ENCODE peak calls at places on chromosomes 13 and 19, in ten cellular contexts. D is neural progenitor cell, E is heart right ventricle, K is transverse colon, X is left lung, A is fibroblast of lung, P is AG04450, J is psoas muscle, O is IMR-90, W is uterus. T is an unnamed sample.
A peak's percentile ranks its signal among the peaks of the same experiment; 100 is the strongest.

GRCh38 chr19:12899891-12900518 is 9.0 kb downstream of the GCDH start:
- DNase-seq in A (no peak), O (no peak), D (no peak), K (peak; percentile 51), X (no peak), W (no peak), P (no peak), E (no peak), J (no peak), T (no peak)

GRCh38 chr13:26679945-26680516 is 80.6 kb downstream of the GPR12 start:
- DNase-seq in J (no peak), D (peak; percentile 77), E (no peak), O (peak; percentile 54), A (peak; percentile 12), W (no peak), P (no peak), X (no peak), K (no peak), T (no peak)

GRCh38 chr13:64925284-64925683 is 2304.9 kb downstream of the PCDH9 start:
- DNase-seq in K (no peak), W (no peak), E (no peak), A (peak; percentile 10), D (peak; percentile 55), O (peak; percentile 19), X (no peak), J (no peak), P (no peak), T (no peak)

GRCh38 chr13:73778242-73778864 is 355.9 kb downstream of the KLF12 start:
- DNase-seq in P (no peak), E (no peak), W (no peak), J (no peak), O (no peak), X (peak; percentile 34), A (no peak), D (no peak), K (no peak), T (no peak)

GRCh38 chr13:46572758-46573384 is 19.9 kb downstream of the LRCH1 start:
- DNase-seq in K (no peak), O (no peak), X (no peak), P (no peak), E (no peak), W (no peak), J (no peak), A (no peak), D (no peak), T (no peak)

GRCh38 chr13:32976046-32976781 is 40.0 kb upstream of the KL start:
- DNase-seq in W (no peak), A (no peak), D (no peak), P (no peak), O (no peak), J (no peak), E (no peak), X (no peak), K (no peak), T (no peak)

GRCh38 chr13:72536668-72537399 is 190.6 kb downstream of the MZT1 start:
- DNase-seq in A (peak; percentile 28), E (peak; percentile 4), D (no peak), K (peak; percentile 15), O (no peak), J (no peak), P (no peak), W (no peak), X (no peak), T (no peak)

GRCh38 chr19:28556371-28556770 is 656.6 kb downstream of the UQCRFS1 start:
- DNase-seq in P (no peak), J (no peak), O (no peak), X (no peak), D (no peak), E (no peak), A (no peak), W (no peak), K (no peak), T (no peak)

GRCh38 chr13:114259374-114259773 is 22.0 kb upstream of the UPF3A start:
- DNase-seq in D (no peak), O (no peak), K (no peak), J (no peak), A (no peak), W (no peak), E (no peak), X (no peak), P (no peak), T (no peak)

GRCh38 chr13:114256547-114256946 is 21.9 kb downstream of the CDC16 start:
- DNase-seq in D (no peak), E (no peak), O (no peak), K (no peak), W (no peak), J (no peak), X (no peak), P (no peak), A (no peak), T (no peak)

GRCh38 chr13:114259974-114260373 is 21.4 kb upstream of the UPF3A start:
- DNase-seq in D (no peak), X (no peak), J (no peak), P (no peak), K (peak; percentile 22), E (no peak), W (no peak), O (no peak), A (no peak), T (no peak)

GRCh38 chr13:114258589-114258988 is 22.8 kb upstream of the UPF3A start:
- DNase-seq in K (peak; percentile 28), X (no peak), W (no peak), A (no peak), O (no peak), P (no peak), E (no peak), J (no peak), D (no peak), T (no peak)

GRCh38 chr13:114257014-114257413 is 22.3 kb downstream of the CDC16 start:
- DNase-seq in P (no peak), J (no peak), E (no peak), A (no peak), W (no peak), K (no peak), O (no peak), D (no peak), X (no peak), T (no peak)
- H3K4me3 ChIP-seq in P (no peak overlapping the region), J (no peak overlapping the region), E (no peak overlapping the region), A (no peak overlapping the region), W (no peak overlapping the region), K (no peak overlapping the region), O (no peak overlapping the region), D (no peak overlapping the region), X (no peak overlapping the region), T (no peak overlapping the region)

GRCh38 chr19:8310342-8311055 is 2.3 kb upstream of the CD320 start:
- DNase-seq in E (peak; percentile 2), O (no peak), W (peak; percentile 4), K (peak; percentile 7), X (peak; percentile 18), D (no peak), A (no peak), J (peak; percentile 4), P (no peak), T (no peak)
- H3K27ac ChIP-seq in E (no peak overlapping the region), O (no peak overlapping the region), W (no peak overlapping the region), K (no peak overlapping the region), X (peak overlapping the region; percentile 45), D (no peak overlapping the region), A (no peak overlapping the region), J (peak overlapping the region; percentile 30), P (no peak overlapping the region), T (no peak overlapping the region)

GRCh38 chr19:49017041-49017665 is at the start of gene LHB:
- DNase-seq in P (no peak), O (no peak), A (no peak), J (no peak), W (no peak), K (no peak), X (no peak), E (no peak), D (no peak), T (no peak)

GRCh38 chr19:49016067-49016839 is 638 bp downstream of the LHB start:
- DNase-seq in K (no peak), J (no peak), D (no peak), A (no peak), X (no peak), W (no peak), E (no peak), P (no peak), O (no peak), T (no peak)

GRCh38 chr19:49014123-49014869 is 2.6 kb downstream of the LHB start:
- DNase-seq in W (no peak), X (no peak), J (no peak), K (no peak), D (no peak), P (no peak), E (no peak), O (peak; percentile 40), A (no peak), T (no peak)

GRCh38 chr19:49017666-49018351 is 918 bp upstream of the LHB start:
- DNase-seq in P (no peak), W (no peak), O (peak; percentile 45), K (peak; percentile 49), J (peak; percentile 62), A (peak; percentile 47), D (peak; percentile 79), X (peak; percentile 85), E (peak; percentile 15), T (peak; percentile 58)

DNA sequence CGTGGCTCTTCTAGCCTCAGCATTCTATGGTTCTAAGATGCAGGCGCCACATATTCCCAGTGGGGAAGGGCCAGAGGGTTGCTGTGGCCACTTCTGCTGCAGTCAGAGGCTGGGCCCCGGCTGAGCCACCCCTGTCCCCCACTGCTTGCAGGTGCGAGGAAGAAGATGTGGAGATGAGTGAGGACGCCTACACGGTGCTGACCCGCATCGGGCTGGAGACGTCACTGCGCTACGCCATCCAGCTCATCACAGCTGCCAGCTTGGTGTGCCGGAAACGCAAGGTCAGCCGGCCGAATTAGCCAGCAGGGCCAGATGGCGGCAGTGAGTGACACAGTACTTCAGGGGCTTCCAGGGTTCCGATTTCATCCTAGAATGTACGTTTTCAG is 2.0 kb downstream of the LHB start:
- DNase-seq in O (no peak), W (no peak), A (no peak), J (no peak), E (no peak), D (no peak), X (no peak), P (no peak), K (no peak), T (no peak)
- TF ChIP-seq CTCF in O (no peak), W (no peak), A (no peak), J (no peak), E (no peak), D (no peak), X (no peak), P (no peak), K (no peak), T (no peak)

DNA sequence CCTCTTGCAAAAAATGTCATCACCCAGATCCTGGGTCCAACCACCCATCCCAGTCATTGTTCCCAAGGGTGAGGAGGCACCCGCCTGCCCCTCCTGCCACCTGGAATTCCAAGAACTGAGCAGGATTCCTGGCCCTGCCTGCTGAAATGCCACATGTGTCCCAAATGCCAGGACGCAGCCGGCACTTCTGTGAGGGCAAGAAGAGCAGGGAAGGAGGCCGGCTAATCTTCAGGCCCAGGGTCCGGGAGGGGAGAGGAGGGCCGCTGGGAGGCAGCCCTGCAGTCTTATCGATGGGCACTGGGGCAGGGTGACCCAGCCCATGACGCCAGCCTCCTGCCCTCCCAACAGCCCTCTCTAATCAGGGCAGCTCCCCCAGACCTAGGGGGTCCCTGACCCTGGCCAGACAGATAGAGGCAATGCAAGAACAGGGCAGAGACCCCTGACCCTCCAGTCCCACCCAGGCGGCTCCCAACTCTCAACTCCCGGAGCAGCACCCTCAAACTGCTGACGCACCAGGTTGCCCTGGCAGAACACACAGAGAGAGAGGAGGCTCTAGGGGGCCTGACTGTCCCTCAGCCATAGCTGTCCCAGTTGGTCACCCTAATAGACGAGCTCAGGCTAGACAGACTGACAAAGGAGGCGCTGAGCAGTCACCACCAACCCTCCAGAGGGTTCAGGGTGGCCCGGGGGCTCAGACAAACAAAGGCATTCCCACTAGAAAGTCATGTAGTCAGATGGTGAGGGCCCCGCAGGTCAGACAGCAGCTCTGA is 1.5 kb downstream of the MFSD12 start:
- DNase-seq in D (no peak), J (no peak), K (no peak), W (no peak), O (no peak), X (no peak), E (no peak), A (no peak), P (no peak), T (no peak)
- H3K4me3 ChIP-seq in D (no peak overlapping the region), J (peak overlapping the region; percentile 75), K (peak overlapping the region; percentile 94), W (peak overlapping the region; percentile 72), O (peak overlapping the region; percentile 95), X (no peak overlapping the region), E (peak overlapping the region; percentile 96), A (peak overlapping the region; percentile 78), P (peak overlapping the region; percentile 88), T (peak overlapping the region; percentile 95)

T was measured in CD8-positive, alpha-beta T cell.